ENCODE peak calls at places on chromosomes 3 and 15, in seven cellular contexts. One of them, this sample, is unnamed. For H3K27me3, the result is how much of the 10 kb centered on the place peaks cover.

GRCh38 chr3:35409991-35410390 is 229.3 kb upstream of the ARPP21 start:
- DNase-seq in left ventricle myocardium inferior: no peak
- DNase-seq in heart right ventricle: no peak
- DNase-seq in neuronal stem cell: no peak
- DNase-seq in fibroblast of lung: no peak
- DNase-seq in heart left ventricle: no peak
- DNase-seq in lower lobe of right lung: no peak
- DNase-seq in this sample: no peak

GRCh38 chr15:43267439-43267838 is 711 bp upstream of the TGM5 start:
- DNase-seq in left ventricle myocardium inferior: no peak
- DNase-seq in heart right ventricle: no peak
- DNase-seq in lower lobe of right lung: no peak
- DNase-seq in neuronal stem cell: no peak
- DNase-seq in heart left ventricle: no peak
- DNase-seq in fibroblast of lung: no peak
- DNase-seq in this sample: no peak

GRCh38 chr3:39101022-39101689 is 6.3 kb downstream of the GORASP1 start:
- DNase-seq in left ventricle myocardium inferior: no peak
- DNase-seq in lower lobe of right lung: no peak
- DNase-seq in heart left ventricle: no peak
- DNase-seq in neuronal stem cell: no peak
- DNase-seq in heart right ventricle: no peak
- DNase-seq in fibroblast of lung: peak
- DNase-seq in this sample: peak

GRCh38 chr3:159174715-159175390 is 373.0 kb downstream of the MFSD1 start:
- DNase-seq in neuronal stem cell: no peak
- DNase-seq in heart left ventricle: no peak
- DNase-seq in left ventricle myocardium inferior: no peak
- DNase-seq in fibroblast of lung: no peak
- DNase-seq in heart right ventricle: no peak
- DNase-seq in lower lobe of right lung: no peak
- DNase-seq in this sample: no peak

GRCh38 chr15:65336767-65337435 is 32.4 kb downstream of the RNU5B-1 start:
- DNase-seq in heart left ventricle: no peak
- DNase-seq in left ventricle myocardium inferior: no peak
- DNase-seq in neuronal stem cell: no peak
- DNase-seq in lower lobe of right lung: no peak
- DNase-seq in heart right ventricle: no peak
- DNase-seq in fibroblast of lung: no peak
- DNase-seq in this sample: no peak

GRCh38 chr3:140188285-140188684 is 253.3 kb downstream of the CLSTN2 start:
- DNase-seq in heart right ventricle: peak
- DNase-seq in fibroblast of lung: no peak
- DNase-seq in heart left ventricle: no peak
- DNase-seq in left ventricle myocardium inferior: peak
- DNase-seq in neuronal stem cell: no peak
- DNase-seq in lower lobe of right lung: no peak
- DNase-seq in this sample: no peak

GRCh38 chr3:162597221-162597620 is 1100.6 kb downstream of the OTOL1 start:
- DNase-seq in left ventricle myocardium inferior: no peak
- DNase-seq in lower lobe of right lung: no peak
- DNase-seq in fibroblast of lung: no peak
- DNase-seq in neuronal stem cell: no peak
- DNase-seq in heart left ventricle: no peak
- DNase-seq in heart right ventricle: no peak
- DNase-seq in this sample: no peak

GRCh38 chr15:90101130-90101968 is 919 bp downstream of the IDH2 start:
- DNase-seq in neuronal stem cell: peak
- DNase-seq in left ventricle myocardium inferior: peak
- DNase-seq in lower lobe of right lung: peak
- DNase-seq in heart left ventricle: peak
- DNase-seq in heart right ventricle: peak
- DNase-seq in fibroblast of lung: no peak
- DNase-seq in this sample: peak

GRCh38 chr3:67377299-67377698 is 277.1 kb downstream of the SUCLG2 start:
- DNase-seq in lower lobe of right lung: no peak
- DNase-seq in neuronal stem cell: no peak
- DNase-seq in left ventricle myocardium inferior: no peak
- DNase-seq in fibroblast of lung: no peak
- DNase-seq in heart right ventricle: no peak
- DNase-seq in heart left ventricle: no peak
- DNase-seq in this sample: no peak

GRCh38 chr15:66919421-66919820 is 146.0 kb upstream of the SMAD3 start:
- DNase-seq in fibroblast of lung: no peak
- DNase-seq in heart right ventricle: no peak
- DNase-seq in lower lobe of right lung: no peak
- DNase-seq in left ventricle myocardium inferior: no peak
- DNase-seq in heart left ventricle: no peak
- DNase-seq in neuronal stem cell: no peak
- DNase-seq in this sample: peak

GRCh38 chr15:84766461-84767005 is 18.1 kb downstream of the ZNF592 start:
- DNase-seq in left ventricle myocardium inferior: no peak
- DNase-seq in neuronal stem cell: no peak
- DNase-seq in heart left ventricle: no peak
- DNase-seq in lower lobe of right lung: no peak
- DNase-seq in heart right ventricle: no peak
- DNase-seq in fibroblast of lung: no peak
- DNase-seq in this sample: no peak

GRCh38 chr15:40796508-40796907 is 10.4 kb upstream of the ZFYVE19 start:
- DNase-seq in heart right ventricle: no peak
- DNase-seq in lower lobe of right lung: no peak
- DNase-seq in heart left ventricle: no peak
- DNase-seq in left ventricle myocardium inferior: no peak
- DNase-seq in fibroblast of lung: no peak
- DNase-seq in neuronal stem cell: no peak
- DNase-seq in this sample: no peak

GRCh38 chr3:162142511-162142910 is 645.9 kb downstream of the OTOL1 start:
- DNase-seq in neuronal stem cell: no peak
- DNase-seq in heart left ventricle: no peak
- DNase-seq in heart right ventricle: no peak
- DNase-seq in lower lobe of right lung: no peak
- DNase-seq in left ventricle myocardium inferior: no peak
- DNase-seq in fibroblast of lung: peak
- DNase-seq in this sample: no peak

GRCh38 chr15:68935400-68935937 is 5.1 kb downstream of the SPESP1 start:
- DNase-seq in heart left ventricle: no peak
- DNase-seq in neuronal stem cell: no peak
- DNase-seq in heart right ventricle: no peak
- DNase-seq in lower lobe of right lung: no peak
- DNase-seq in fibroblast of lung: no peak
- DNase-seq in left ventricle myocardium inferior: no peak
- DNase-seq in this sample: no peak

GRCh38 chr3:53881691-53882593 is at the start of gene ACTR8:
- DNase-seq in heart left ventricle: peak
- DNase-seq in neuronal stem cell: peak
- DNase-seq in lower lobe of right lung: peak
- DNase-seq in heart right ventricle: peak
- DNase-seq in left ventricle myocardium inferior: peak
- DNase-seq in fibroblast of lung: peak
- DNase-seq in this sample: peak

GRCh38 chr15:73751896-73752816 is 995 bp downstream of the INSYN1 start:
- DNase-seq in neuronal stem cell: no peak
- DNase-seq in left ventricle myocardium inferior: no peak
- DNase-seq in heart left ventricle: peak
- DNase-seq in lower lobe of right lung: no peak
- DNase-seq in heart right ventricle: no peak
- DNase-seq in fibroblast of lung: no peak
- DNase-seq in this sample: no peak

GRCh38 chr3:11386413-11387155 is 114.4 kb downstream of the ATG7 start:
- DNase-seq in lower lobe of right lung: no peak
- DNase-seq in neuronal stem cell: no peak
- DNase-seq in heart left ventricle: no peak
- DNase-seq in fibroblast of lung: peak
- DNase-seq in heart right ventricle: no peak
- DNase-seq in left ventricle myocardium inferior: no peak
- DNase-seq in this sample: peak

GRCh38 chr3:155560594-155560993 is 184.3 kb downstream of the PLCH1 start:
- DNase-seq in lower lobe of right lung: no peak
- DNase-seq in heart left ventricle: no peak
- DNase-seq in fibroblast of lung: no peak
- DNase-seq in heart right ventricle: no peak
- DNase-seq in left ventricle myocardium inferior: no peak
- DNase-seq in neuronal stem cell: peak
- DNase-seq in this sample: no peak

GRCh38 chr3:147191795-147192385 is 214.5 kb downstream of the ZIC4 start:
- DNase-seq in left ventricle myocardium inferior: no peak
- DNase-seq in lower lobe of right lung: no peak
- DNase-seq in heart right ventricle: no peak
- DNase-seq in fibroblast of lung: peak
- DNase-seq in neuronal stem cell: peak
- DNase-seq in heart left ventricle: no peak
- DNase-seq in this sample: peak

DNA sequence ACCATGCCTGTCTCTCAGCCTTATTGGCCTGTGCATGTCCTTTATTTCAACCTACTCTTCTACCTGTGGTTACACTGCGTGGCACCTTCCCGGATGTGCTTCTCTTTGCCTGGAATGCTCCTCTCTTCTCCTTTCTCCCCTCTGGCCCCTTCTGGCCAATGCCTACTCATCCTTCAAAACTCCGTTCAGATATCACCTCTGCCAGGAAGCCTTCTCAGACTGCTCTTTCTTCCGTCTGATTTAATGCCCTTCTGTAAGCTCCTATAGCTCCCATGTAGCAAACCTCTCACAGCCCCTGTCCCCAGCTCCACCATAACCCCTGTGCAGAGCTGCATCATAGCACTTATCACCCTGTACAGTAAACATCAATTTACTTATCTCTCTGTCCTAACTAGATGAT is 13.2 kb downstream of the KLHL6 start:
- DNase-seq in fibroblast of lung: no peak
- DNase-seq in neuronal stem cell: no peak
- DNase-seq in left ventricle myocardium inferior: no peak
- DNase-seq in lower lobe of right lung: no peak
- DNase-seq in heart left ventricle: no peak
- DNase-seq in heart right ventricle: no peak
- DNase-seq in this sample: no peak
- H3K4me3 ChIP-seq in fibroblast of lung: no peak
- H3K4me3 ChIP-seq in neuronal stem cell: no peak
- H3K4me3 ChIP-seq in left ventricle myocardium inferior: no peak
- H3K4me3 ChIP-seq in lower lobe of right lung: no peak
- H3K4me3 ChIP-seq in heart left ventricle: no peak
- H3K4me3 ChIP-seq in heart right ventricle: no peak
- H3K4me3 ChIP-seq in this sample: no peak

DNA sequence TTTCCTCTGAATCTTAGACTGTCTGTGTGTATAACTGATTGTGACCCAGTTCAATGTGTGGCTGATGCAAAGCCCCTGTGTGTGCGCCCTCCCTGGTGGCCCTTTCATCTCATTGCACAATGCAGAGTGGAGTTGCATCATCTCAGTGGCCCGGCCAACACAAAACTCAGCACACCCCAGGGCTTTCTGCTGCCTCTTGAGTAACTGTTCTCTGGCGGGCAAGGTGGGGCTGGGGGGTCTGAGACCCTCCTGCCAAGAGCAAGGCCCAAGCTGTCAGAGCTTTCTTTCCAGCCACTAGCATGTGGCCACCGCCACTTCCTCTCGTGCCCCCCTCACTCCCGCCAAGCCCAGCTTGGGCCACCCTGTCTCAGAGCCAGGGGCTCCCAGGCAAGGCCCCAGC is 80.7 kb upstream of the ALDH1L1 start:
- DNase-seq in left ventricle myocardium inferior: peak
- DNase-seq in lower lobe of right lung: no peak
- DNase-seq in fibroblast of lung: peak
- DNase-seq in heart right ventricle: peak
- DNase-seq in heart left ventricle: peak
- DNase-seq in neuronal stem cell: no peak
- DNase-seq in this sample: no peak
- H3K27ac ChIP-seq in left ventricle myocardium inferior: peak
- H3K27ac ChIP-seq in lower lobe of right lung: peak
- H3K27ac ChIP-seq in fibroblast of lung: no peak
- H3K27ac ChIP-seq in heart right ventricle: no peak
- H3K27ac ChIP-seq in heart left ventricle: no peak
- H3K27ac ChIP-seq in neuronal stem cell: peak
- H3K27ac ChIP-seq in this sample: no peak

GRCh38 chr15:29570121-29570930 is 251.9 kb downstream of the TJP1 start:
- DNase-seq in heart left ventricle: peak
- DNase-seq in heart right ventricle: peak
- DNase-seq in left ventricle myocardium inferior: no peak
- DNase-seq in neuronal stem cell: peak
- DNase-seq in fibroblast of lung: no peak
- DNase-seq in lower lobe of right lung: no peak
- DNase-seq in this sample: peak

GRCh38 chr15:29571728-29572454 is 250.4 kb downstream of the TJP1 start:
- DNase-seq in fibroblast of lung: peak
- DNase-seq in heart left ventricle: no peak
- DNase-seq in heart right ventricle: no peak
- DNase-seq in lower lobe of right lung: no peak
- DNase-seq in left ventricle myocardium inferior: no peak
- DNase-seq in neuronal stem cell: peak
- DNase-seq in this sample: peak

GRCh38 chr15:29569533-29570092 is 252.7 kb downstream of the TJP1 start:
- DNase-seq in heart left ventricle: no peak
- DNase-seq in fibroblast of lung: no peak
- DNase-seq in neuronal stem cell: peak
- DNase-seq in lower lobe of right lung: no peak
- DNase-seq in heart right ventricle: no peak
- DNase-seq in left ventricle myocardium inferior: no peak
- DNase-seq in this sample: peak

GRCh38 chr15:29568840-29569532 is 253.3 kb downstream of the TJP1 start:
- DNase-seq in fibroblast of lung: no peak
- DNase-seq in lower lobe of right lung: no peak
- DNase-seq in heart right ventricle: no peak
- DNase-seq in neuronal stem cell: no peak
- DNase-seq in left ventricle myocardium inferior: no peak
- DNase-seq in heart left ventricle: no peak
- DNase-seq in this sample: peak

GRCh38 chr15:29570931-29571727 is 251.1 kb downstream of the TJP1 start:
- DNase-seq in neuronal stem cell: peak
- DNase-seq in heart left ventricle: no peak
- DNase-seq in fibroblast of lung: peak
- DNase-seq in lower lobe of right lung: no peak
- DNase-seq in left ventricle myocardium inferior: no peak
- DNase-seq in heart right ventricle: no peak
- DNase-seq in this sample: peak
- H3K27me3 ChIP-seq in neuronal stem cell: half or more
- H3K27me3 ChIP-seq in heart left ventricle: under half
- H3K27me3 ChIP-seq in fibroblast of lung: under half
- H3K27me3 ChIP-seq in lower lobe of right lung: under half
- H3K27me3 ChIP-seq in left ventricle myocardium inferior: half or more
- H3K27me3 ChIP-seq in heart right ventricle: half or more
- H3K27me3 ChIP-seq in this sample: half or more

DNA sequence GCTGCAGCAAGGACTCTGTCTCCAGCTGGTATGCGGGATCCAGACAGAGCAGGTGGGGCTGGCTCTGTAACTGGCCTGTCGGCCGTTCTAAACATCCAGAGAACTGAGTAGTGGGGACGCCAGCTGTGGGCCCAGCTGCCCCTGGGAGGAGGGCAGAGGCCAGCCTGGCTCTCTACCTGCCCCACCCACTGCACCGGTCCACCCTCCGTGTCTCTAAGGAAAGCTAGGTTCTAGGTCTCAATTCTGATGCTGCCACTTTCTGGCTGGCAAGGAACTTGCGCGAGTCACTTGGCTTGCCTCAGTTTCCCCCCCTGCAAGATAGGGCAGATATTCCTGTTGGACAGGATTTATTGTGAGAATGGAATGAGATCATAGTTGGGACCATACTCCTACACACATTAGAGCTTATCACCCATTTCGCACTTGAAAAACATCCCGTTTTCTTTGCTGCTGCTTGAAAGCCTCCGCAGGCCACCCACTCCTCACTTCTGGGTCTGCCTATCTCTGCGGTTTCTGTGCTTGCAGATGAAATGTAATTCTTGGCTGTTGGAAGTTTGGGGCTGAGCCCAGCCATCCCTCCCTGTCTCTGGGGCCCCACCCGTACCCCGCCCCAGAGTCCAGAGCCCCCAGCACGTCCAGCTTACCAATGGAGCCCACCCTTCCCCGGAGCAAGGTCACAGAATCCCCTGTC is 65.8 kb downstream of the IQSEC1 start:
- DNase-seq in fibroblast of lung: no peak
- DNase-seq in lower lobe of right lung: peak
- DNase-seq in heart left ventricle: peak
- DNase-seq in heart right ventricle: no peak
- DNase-seq in neuronal stem cell: no peak
- DNase-seq in left ventricle myocardium inferior: no peak
- DNase-seq in this sample: no peak
- H3K4me3 ChIP-seq in fibroblast of lung: no peak
- H3K4me3 ChIP-seq in lower lobe of right lung: no peak
- H3K4me3 ChIP-seq in heart left ventricle: no peak
- H3K4me3 ChIP-seq in heart right ventricle: no peak
- H3K4me3 ChIP-seq in neuronal stem cell: no peak
- H3K4me3 ChIP-seq in left ventricle myocardium inferior: no peak
- H3K4me3 ChIP-seq in this sample: no peak

This sample was measured in cardiac muscle cell.